ENCODE peak calls at places on chromosome 4, in four cellular contexts. I is cardiac muscle cell, J is T-cell, P is AG09319. D is an unnamed sample.

GRCh38 chr4:14853186-14853946 is 148.9 kb upstream of the CPEB2 start:
- DNase-seq in P (peak; percentile 32), J (no peak), I (no peak), D (peak; percentile 88)

GRCh38 chr4:41009411-41009810 is 204.9 kb downstream of the APBB2 start:
- DNase-seq in P (no peak), J (no peak), I (no peak), D (peak; percentile 76)

GRCh38 chr4:138410266-138410665 is 168.1 kb upstream of the SLC7A11 start:
- DNase-seq in I (peak; percentile 29), P (no peak), J (no peak), D (no peak)

GRCh38 chr4:74320559-74321118 is 12.4 kb downstream of the EPGN start:
- DNase-seq in I (peak; percentile 60), J (no peak), P (peak; percentile 12), D (peak; percentile 70)

GRCh38 chr4:138259801-138260200 is 17.7 kb upstream of the SLC7A11 start:
- DNase-seq in J (no peak), I (no peak), P (no peak), D (peak; percentile 61)

GRCh38 chr4:148441986-148442829 is at the start of gene NR3C2:
- DNase-seq in I (peak; percentile 99), J (peak; percentile 99), P (peak; percentile 94), D (peak; percentile 95)

GRCh38 chr4:3308691-3309090 is 15.9 kb downstream of the RGS12 start:
- DNase-seq in P (no peak), J (no peak), I (no peak), D (no peak)

GRCh38 chr4:1198070-1198844 is 25.9 kb upstream of the SPON2 start:
- DNase-seq in J (no peak), P (no peak), I (no peak), D (peak; percentile 44)

GRCh38 chr4:159765402-159765801 is 662.5 kb downstream of the RAPGEF2 start:
- DNase-seq in P (no peak), I (no peak), J (no peak), D (peak; percentile 37)

GRCh38 chr4:100876546-100876945 is 358.7 kb upstream of the EMCN start:
- DNase-seq in J (no peak), P (no peak), I (no peak), D (no peak)

GRCh38 chr4:931194-931959 is 739 bp downstream of the GAK start:
- DNase-seq in P (no peak), I (peak; percentile 19), J (no peak), D (peak; percentile 53)

GRCh38 chr4:86825511-86825910 is 23.7 kb downstream of the SLC10A6 start:
- DNase-seq in P (no peak), J (no peak), I (no peak), D (peak; percentile 79)

D was measured in EL.